ENCODE peak calls at places on chromosome 12, in seven cellular contexts. One of them, this sample, is unnamed.

GRCh38 chr12:96220902-96221301 is 26.7 kb downstream of the ELK3 start:
- DNase-seq in GM23248: peak
- DNase-seq in adrenal gland: no peak
- DNase-seq in HuH-7.5: no peak
- DNase-seq in kidney epithelial cell: no peak
- DNase-seq in fibroblast of villous mesenchyme: no peak
- DNase-seq in AG09319: no peak
- DNase-seq in this sample: no peak

GRCh38 chr12:31118831-31119530 is 45.3 kb downstream of the DDX11 start:
- DNase-seq in adrenal gland: no peak
- DNase-seq in GM23248: no peak
- DNase-seq in HuH-7.5: no peak
- DNase-seq in AG09319: no peak
- DNase-seq in fibroblast of villous mesenchyme: no peak
- DNase-seq in kidney epithelial cell: no peak
- DNase-seq in this sample: no peak

GRCh38 chr12:120228291-120229070 is 27.6 kb upstream of the RPLP0 start:
- DNase-seq in AG09319: peak
- DNase-seq in kidney epithelial cell: no peak
- DNase-seq in HuH-7.5: peak
- DNase-seq in fibroblast of villous mesenchyme: peak
- DNase-seq in adrenal gland: peak
- DNase-seq in GM23248: peak
- DNase-seq in this sample: no peak

GRCh38 chr12:27549801-27550652 is 26.0 kb downstream of the PPFIBP1 start:
- DNase-seq in fibroblast of villous mesenchyme: peak
- DNase-seq in AG09319: peak
- DNase-seq in kidney epithelial cell: peak
- DNase-seq in HuH-7.5: peak
- DNase-seq in adrenal gland: peak
- DNase-seq in GM23248: peak
- DNase-seq in this sample: peak

GRCh38 chr12:1093166-1093751 is 102.2 kb downstream of the ERC1 start:
- DNase-seq in AG09319: no peak
- DNase-seq in HuH-7.5: peak
- DNase-seq in kidney epithelial cell: no peak
- DNase-seq in adrenal gland: peak
- DNase-seq in GM23248: peak
- DNase-seq in fibroblast of villous mesenchyme: peak
- DNase-seq in this sample: no peak

GRCh38 chr12:50986961-50987737 is 34.8 kb downstream of the HIGD1C start:
- DNase-seq in GM23248: peak
- DNase-seq in HuH-7.5: no peak
- DNase-seq in adrenal gland: peak
- DNase-seq in fibroblast of villous mesenchyme: peak
- DNase-seq in AG09319: peak
- DNase-seq in kidney epithelial cell: no peak
- DNase-seq in this sample: peak

GRCh38 chr12:11635341-11635740 is 14.1 kb upstream of the ETV6 start:
- DNase-seq in fibroblast of villous mesenchyme: no peak
- DNase-seq in AG09319: no peak
- DNase-seq in kidney epithelial cell: no peak
- DNase-seq in adrenal gland: no peak
- DNase-seq in HuH-7.5: no peak
- DNase-seq in GM23248: peak
- DNase-seq in this sample: no peak

GRCh38 chr12:54294152-54294913 is 6.5 kb downstream of the NFE2 start:
- DNase-seq in HuH-7.5: peak
- DNase-seq in GM23248: peak
- DNase-seq in adrenal gland: peak
- DNase-seq in AG09319: no peak
- DNase-seq in fibroblast of villous mesenchyme: peak
- DNase-seq in kidney epithelial cell: no peak
- DNase-seq in this sample: no peak

GRCh38 chr12:2796187-2796663 is 1.5 kb downstream of the FKBP4 start:
- DNase-seq in GM23248: peak
- DNase-seq in AG09319: no peak
- DNase-seq in adrenal gland: no peak
- DNase-seq in HuH-7.5: peak
- DNase-seq in fibroblast of villous mesenchyme: no peak
- DNase-seq in kidney epithelial cell: no peak
- DNase-seq in this sample: no peak

GRCh38 chr12:89883630-89884364 is 175.2 kb upstream of the ATP2B1 start:
- DNase-seq in HuH-7.5: no peak
- DNase-seq in AG09319: no peak
- DNase-seq in kidney epithelial cell: no peak
- DNase-seq in GM23248: peak
- DNase-seq in adrenal gland: no peak
- DNase-seq in fibroblast of villous mesenchyme: no peak
- DNase-seq in this sample: no peak

GRCh38 chr12:29792132-29792531 is 8.4 kb upstream of the TMTC1 start:
- DNase-seq in kidney epithelial cell: no peak
- DNase-seq in GM23248: no peak
- DNase-seq in fibroblast of villous mesenchyme: no peak
- DNase-seq in AG09319: no peak
- DNase-seq in HuH-7.5: no peak
- DNase-seq in adrenal gland: no peak
- DNase-seq in this sample: no peak

GRCh38 chr12:76432733-76433132 is 84.5 kb upstream of the BBS10 start:
- DNase-seq in adrenal gland: no peak
- DNase-seq in fibroblast of villous mesenchyme: no peak
- DNase-seq in GM23248: no peak
- DNase-seq in HuH-7.5: no peak
- DNase-seq in AG09319: no peak
- DNase-seq in kidney epithelial cell: no peak
- DNase-seq in this sample: no peak

GRCh38 chr12:92519284-92519683 is 183.5 kb upstream of the PLEKHG7 start:
- DNase-seq in fibroblast of villous mesenchyme: no peak
- DNase-seq in GM23248: no peak
- DNase-seq in adrenal gland: no peak
- DNase-seq in kidney epithelial cell: peak
- DNase-seq in HuH-7.5: no peak
- DNase-seq in AG09319: no peak
- DNase-seq in this sample: no peak

GRCh38 chr12:87596134-87596533 is 433.1 kb downstream of the C12orf50 start:
- DNase-seq in adrenal gland: no peak
- DNase-seq in AG09319: no peak
- DNase-seq in fibroblast of villous mesenchyme: no peak
- DNase-seq in kidney epithelial cell: no peak
- DNase-seq in GM23248: no peak
- DNase-seq in HuH-7.5: no peak
- DNase-seq in this sample: no peak

GRCh38 chr12:49553512-49554088 is 14.3 kb downstream of the MCRS1 start:
- DNase-seq in adrenal gland: no peak
- DNase-seq in GM23248: peak
- DNase-seq in fibroblast of villous mesenchyme: peak
- DNase-seq in HuH-7.5: no peak
- DNase-seq in AG09319: no peak
- DNase-seq in kidney epithelial cell: no peak
- DNase-seq in this sample: no peak

GRCh38 chr12:28884861-28885260 is 264.2 kb upstream of the FAR2 start:
- DNase-seq in GM23248: no peak
- DNase-seq in adrenal gland: no peak
- DNase-seq in HuH-7.5: no peak
- DNase-seq in AG09319: no peak
- DNase-seq in fibroblast of villous mesenchyme: peak
- DNase-seq in kidney epithelial cell: no peak
- DNase-seq in this sample: peak

GRCh38 chr12:127108360-127109215 is 1158.4 kb upstream of the TMEM132C start:
- DNase-seq in GM23248: peak
- DNase-seq in adrenal gland: peak
- DNase-seq in fibroblast of villous mesenchyme: peak
- DNase-seq in AG09319: peak
- DNase-seq in kidney epithelial cell: no peak
- DNase-seq in HuH-7.5: no peak
- DNase-seq in this sample: peak

GRCh38 chr12:13339538-13339937 is 143.0 kb downstream of the EMP1 start:
- DNase-seq in AG09319: no peak
- DNase-seq in kidney epithelial cell: peak
- DNase-seq in adrenal gland: no peak
- DNase-seq in HuH-7.5: no peak
- DNase-seq in fibroblast of villous mesenchyme: peak
- DNase-seq in GM23248: peak
- DNase-seq in this sample: no peak

GRCh38 chr12:10718279-10718821 is 4.8 kb downstream of the YBX3 start:
- DNase-seq in kidney epithelial cell: no peak
- DNase-seq in HuH-7.5: no peak
- DNase-seq in GM23248: peak
- DNase-seq in fibroblast of villous mesenchyme: peak
- DNase-seq in adrenal gland: no peak
- DNase-seq in AG09319: no peak
- DNase-seq in this sample: no peak

GRCh38 chr12:68497702-68498101 is 113.0 kb upstream of the RAP1B start:
- DNase-seq in adrenal gland: no peak
- DNase-seq in AG09319: no peak
- DNase-seq in fibroblast of villous mesenchyme: peak
- DNase-seq in GM23248: peak
- DNase-seq in kidney epithelial cell: peak
- DNase-seq in HuH-7.5: no peak
- DNase-seq in this sample: peak

GRCh38 chr12:26935636-26936378 is 2.0 kb downstream of the INTS13 start:
- DNase-seq in adrenal gland: no peak
- DNase-seq in GM23248: no peak
- DNase-seq in HuH-7.5: no peak
- DNase-seq in fibroblast of villous mesenchyme: no peak
- DNase-seq in kidney epithelial cell: no peak
- DNase-seq in AG09319: no peak
- DNase-seq in this sample: no peak

GRCh38 chr12:9864913-9865675 is 4.1 kb downstream of the CLEC2B start:
- DNase-seq in GM23248: no peak
- DNase-seq in AG09319: no peak
- DNase-seq in HuH-7.5: no peak
- DNase-seq in kidney epithelial cell: no peak
- DNase-seq in adrenal gland: no peak
- DNase-seq in fibroblast of villous mesenchyme: peak
- DNase-seq in this sample: no peak

GRCh38 chr12:49882248-49882850 is 21.4 kb downstream of the FAIM2 start:
- DNase-seq in AG09319: no peak
- DNase-seq in fibroblast of villous mesenchyme: no peak
- DNase-seq in kidney epithelial cell: no peak
- DNase-seq in HuH-7.5: no peak
- DNase-seq in GM23248: no peak
- DNase-seq in adrenal gland: no peak
- DNase-seq in this sample: no peak

GRCh38 chr12:108594323-108594903 is 3.5 kb downstream of the TMEM119 start:
- DNase-seq in AG09319: no peak
- DNase-seq in kidney epithelial cell: no peak
- DNase-seq in HuH-7.5: no peak
- DNase-seq in adrenal gland: no peak
- DNase-seq in fibroblast of villous mesenchyme: no peak
- DNase-seq in GM23248: no peak
- DNase-seq in this sample: no peak

GRCh38 chr12:15629108-15629507 is 160.1 kb downstream of the EPS8 start:
- DNase-seq in HuH-7.5: peak
- DNase-seq in kidney epithelial cell: peak
- DNase-seq in adrenal gland: peak
- DNase-seq in AG09319: no peak
- DNase-seq in GM23248: peak
- DNase-seq in fibroblast of villous mesenchyme: peak
- DNase-seq in this sample: peak

GRCh38 chr12:2644678-2645405 is 149.9 kb upstream of the FKBP4 start:
- DNase-seq in GM23248: no peak
- DNase-seq in fibroblast of villous mesenchyme: no peak
- DNase-seq in kidney epithelial cell: no peak
- DNase-seq in HuH-7.5: no peak
- DNase-seq in adrenal gland: no peak
- DNase-seq in AG09319: no peak
- DNase-seq in this sample: no peak

GRCh38 chr12:41743835-41744234 is 400.8 kb downstream of the GXYLT1 start:
- DNase-seq in kidney epithelial cell: peak
- DNase-seq in AG09319: no peak
- DNase-seq in HuH-7.5: peak
- DNase-seq in adrenal gland: no peak
- DNase-seq in GM23248: peak
- DNase-seq in fibroblast of villous mesenchyme: no peak
- DNase-seq in this sample: no peak

GRCh38 chr12:80213246-80213645 is 113.9 kb downstream of the OTOGL start:
- DNase-seq in fibroblast of villous mesenchyme: no peak
- DNase-seq in kidney epithelial cell: no peak
- DNase-seq in adrenal gland: no peak
- DNase-seq in HuH-7.5: no peak
- DNase-seq in GM23248: no peak
- DNase-seq in AG09319: no peak
- DNase-seq in this sample: no peak

GRCh38 chr12:123200414-123200813 is 32.5 kb downstream of the MPHOSPH9 start:
- DNase-seq in AG09319: no peak
- DNase-seq in fibroblast of villous mesenchyme: peak
- DNase-seq in kidney epithelial cell: no peak
- DNase-seq in adrenal gland: no peak
- DNase-seq in GM23248: no peak
- DNase-seq in HuH-7.5: no peak
- DNase-seq in this sample: no peak

GRCh38 chr12:68932123-68932700 is 759 bp downstream of the CPM start:
- DNase-seq in adrenal gland: no peak
- DNase-seq in HuH-7.5: no peak
- DNase-seq in AG09319: no peak
- DNase-seq in kidney epithelial cell: no peak
- DNase-seq in GM23248: no peak
- DNase-seq in fibroblast of villous mesenchyme: peak
- DNase-seq in this sample: no peak

GRCh38 chr12:94174576-94174975 is 26.2 kb downstream of the PLXNC1 start:
- DNase-seq in kidney epithelial cell: no peak
- DNase-seq in fibroblast of villous mesenchyme: no peak
- DNase-seq in GM23248: no peak
- DNase-seq in adrenal gland: peak
- DNase-seq in AG09319: no peak
- DNase-seq in HuH-7.5: no peak
- DNase-seq in this sample: no peak

GRCh38 chr12:98743362-98743953 is 98.4 kb downstream of the APAF1 start:
- DNase-seq in AG09319: no peak
- DNase-seq in adrenal gland: no peak
- DNase-seq in GM23248: peak
- DNase-seq in HuH-7.5: peak
- DNase-seq in kidney epithelial cell: no peak
- DNase-seq in fibroblast of villous mesenchyme: no peak
- DNase-seq in this sample: no peak

GRCh38 chr12:16246264-16246663 is 31.2 kb downstream of the SLC15A5 start:
- DNase-seq in GM23248: no peak
- DNase-seq in fibroblast of villous mesenchyme: no peak
- DNase-seq in AG09319: no peak
- DNase-seq in HuH-7.5: no peak
- DNase-seq in kidney epithelial cell: no peak
- DNase-seq in adrenal gland: no peak
- DNase-seq in this sample: no peak

GRCh38 chr12:64461634-64462414 is 9.9 kb downstream of the TBK1 start:
- DNase-seq in GM23248: peak
- DNase-seq in adrenal gland: no peak
- DNase-seq in fibroblast of villous mesenchyme: peak
- DNase-seq in HuH-7.5: no peak
- DNase-seq in AG09319: peak
- DNase-seq in kidney epithelial cell: peak
- DNase-seq in this sample: peak

GRCh38 chr12:123003257-123003656 is 22.8 kb downstream of the ARL6IP4 start:
- DNase-seq in AG09319: no peak
- DNase-seq in GM23248: no peak
- DNase-seq in HuH-7.5: no peak
- DNase-seq in fibroblast of villous mesenchyme: no peak
- DNase-seq in kidney epithelial cell: no peak
- DNase-seq in adrenal gland: no peak
- DNase-seq in this sample: no peak

GRCh38 chr12:10968765-10969456 is 17.8 kb downstream of the TAS2R50 start:
- DNase-seq in GM23248: peak
- DNase-seq in AG09319: peak
- DNase-seq in adrenal gland: peak
- DNase-seq in fibroblast of villous mesenchyme: peak
- DNase-seq in kidney epithelial cell: no peak
- DNase-seq in HuH-7.5: no peak
- DNase-seq in this sample: no peak

GRCh38 chr12:45745861-45746277 is 16.4 kb downstream of the ARID2 start:
- DNase-seq in fibroblast of villous mesenchyme: peak
- DNase-seq in adrenal gland: no peak
- DNase-seq in GM23248: peak
- DNase-seq in kidney epithelial cell: no peak
- DNase-seq in HuH-7.5: no peak
- DNase-seq in AG09319: no peak
- DNase-seq in this sample: no peak

GRCh38 chr12:22787557-22787956 is 162.6 kb downstream of the ETNK1 start:
- DNase-seq in kidney epithelial cell: no peak
- DNase-seq in HuH-7.5: no peak
- DNase-seq in GM23248: no peak
- DNase-seq in fibroblast of villous mesenchyme: peak
- DNase-seq in adrenal gland: no peak
- DNase-seq in AG09319: no peak
- DNase-seq in this sample: no peak

This sample was measured in BJ.